ENCODE peak calls at places on chromosomes 13 and 19, in ten cellular contexts. W is hippocampal formation; J is RPMI8226; F is Caco-2; D is activated naive CD4-positive, alpha-beta T cell treated with anti-CD3 and anti-CD28 coated beads for 36 hours; I is NCI-H1105; E is NCI-H345; U is IMR-90; T is GM23248; Q is omental fat pad. N is an unnamed sample.

GRCh38 chr19:793775-794174 is 3.5 kb upstream of the PTBP1 start:
- DNase-seq in J (no peak), F (no peak), U (no peak), D (no peak), Q (no peak), I (no peak), E (no peak), T (no peak), W (no peak), N (no peak)

GRCh38 chr19:31883299-31883990 is 462.0 kb upstream of the ZNF507 start:
- DNase-seq in T (no peak), F (no peak), J (no peak), Q (no peak), U (no peak), W (no peak), I (no peak), E (no peak), D (no peak), N (no peak)

GRCh38 chr19:46863818-46864629 is 3.2 kb downstream of the ARHGAP35 start:
- DNase-seq in F (no peak), D (no peak), W (no peak), U (peak), E (no peak), Q (no peak), J (no peak), T (peak), I (no peak), N (no peak)

GRCh38 chr13:30364876-30365275 is 57.4 kb upstream of the UBE2L5 start:
- DNase-seq in U (peak), D (no peak), W (no peak), I (no peak), F (no peak), T (peak), J (no peak), Q (no peak), E (no peak), N (no peak)

GRCh38 chr19:4057913-4058695 is 8.6 kb downstream of the ZBTB7A start:
- DNase-seq in I (no peak), E (no peak), W (peak), D (peak), U (peak), F (peak), T (peak), Q (peak), J (no peak), N (no peak)

GRCh38 chr19:45160870-45161714 is at the start of gene NKPD1:
- DNase-seq in U (no peak), I (no peak), T (peak), J (no peak), F (peak), E (no peak), W (no peak), Q (no peak), D (no peak), N (no peak)

GRCh38 chr13:97914537-97914936 is 38.9 kb upstream of the IPO5 start:
- DNase-seq in T (peak), W (no peak), I (no peak), E (no peak), Q (no peak), F (no peak), J (no peak), D (no peak), U (peak), N (no peak)

GRCh38 chr13:43664700-43665191 is 122.0 kb downstream of the ENOX1 start:
- DNase-seq in I (no peak), D (peak), F (peak), E (no peak), J (no peak), Q (no peak), W (no peak), U (peak), T (peak), N (no peak)

GRCh38 chr19:30312582-30313352 is 59.4 kb upstream of the ZNF536 start:
- DNase-seq in I (no peak), Q (no peak), J (no peak), F (no peak), T (no peak), U (no peak), E (no peak), W (no peak), D (no peak), N (no peak)

GRCh38 chr19:55647732-55648656 is at the start of gene CCDC106:
- DNase-seq in E (peak), I (peak), D (peak), J (peak), F (peak), T (peak), U (peak), W (peak), Q (no peak), N (peak)

GRCh38 chr13:86907116-86907515 is 764.1 kb upstream of the SLITRK5 start:
- DNase-seq in Q (no peak), I (no peak), E (no peak), T (no peak), J (no peak), U (peak), D (no peak), F (no peak), W (no peak), N (no peak)

GRCh38 chr13:23391752-23392151 is 41.8 kb downstream of the SACS start:
- DNase-seq in E (no peak), W (no peak), U (peak), D (no peak), Q (no peak), T (peak), F (no peak), J (no peak), I (no peak), N (no peak)

GRCh38 chr13:103403148-103403740 is 337.0 kb upstream of the SLC10A2 start:
- DNase-seq in J (no peak), E (no peak), T (no peak), U (no peak), I (no peak), D (no peak), W (no peak), Q (no peak), F (no peak), N (no peak)

GRCh38 chr13:42561752-42562467 is 12.0 kb upstream of the TNFSF11 start:
- DNase-seq in E (no peak), T (no peak), D (no peak), Q (no peak), W (no peak), U (no peak), J (no peak), F (no peak), I (no peak), N (no peak)

GRCh38 chr13:20387441-20387971 is 138.2 kb downstream of the CRYL1 start:
- DNase-seq in J (no peak), F (no peak), E (no peak), W (no peak), Q (no peak), D (no peak), T (peak), I (no peak), U (peak), N (no peak)

GRCh38 chr13:32142956-32143375 is 111.4 kb downstream of the FRY start:
- DNase-seq in D (no peak), F (peak), T (peak), W (no peak), Q (no peak), E (no peak), J (no peak), U (peak), I (no peak), N (no peak)

GRCh38 chr13:80454245-80454644 is 113.3 kb upstream of the SPRY2 start:
- DNase-seq in E (no peak), W (no peak), Q (no peak), J (peak), U (peak), D (no peak), F (no peak), I (no peak), T (no peak), N (peak)

GRCh38 chr13:28237944-28238343 is 99.6 kb downstream of the PAN3 start:
- DNase-seq in W (no peak), T (no peak), J (no peak), U (no peak), F (no peak), I (no peak), D (no peak), E (no peak), Q (no peak), N (no peak)

GRCh38 chr19:590750-591098 is 1.0 kb downstream of the HCN2 start:
- DNase-seq in D (no peak), J (no peak), T (no peak), U (no peak), W (no peak), I (no peak), Q (no peak), E (no peak), F (no peak), N (no peak)

GRCh38 chr13:106088094-106088493 is 447.4 kb downstream of the EFNB2 start:
- DNase-seq in J (no peak), Q (no peak), U (peak), T (no peak), I (no peak), W (no peak), D (no peak), F (no peak), E (no peak), N (no peak)

GRCh38 chr19:17946965-17947784 is 14.4 kb downstream of the CCDC124 start:
- DNase-seq in T (no peak), D (peak), F (peak), I (no peak), J (no peak), Q (no peak), U (no peak), E (no peak), W (no peak), N (peak)

GRCh38 chr13:112720251-112720650 is 30.4 kb downstream of the ATP11A start:
- DNase-seq in J (no peak), D (no peak), T (no peak), F (no peak), Q (no peak), U (no peak), E (no peak), I (no peak), W (no peak), N (no peak)

GRCh38 chr13:59689057-59689456 is 474.7 kb downstream of the DIAPH3 start:
- DNase-seq in F (no peak), J (no peak), Q (no peak), U (no peak), W (no peak), I (no peak), D (no peak), T (no peak), E (no peak), N (no peak)

GRCh38 chr13:41563501-41564001 is 106.2 kb downstream of the RGCC start:
- DNase-seq in W (peak), J (no peak), T (peak), E (no peak), I (no peak), D (no peak), Q (no peak), U (peak), F (no peak), N (no peak)

GRCh38 chr19:47581605-47582319 is 8.8 kb upstream of the ZNF541 start:
- DNase-seq in U (no peak), W (no peak), F (peak), D (no peak), I (no peak), T (no peak), J (peak), E (no peak), Q (no peak), N (no peak)

GRCh38 chr19:46634656-46635218 is 1.3 kb downstream of the GNG8 start:
- DNase-seq in I (peak), F (no peak), J (no peak), W (no peak), D (no peak), T (no peak), U (no peak), Q (no peak), E (peak), N (no peak)

N was measured in NAMALWA.